ENCODE peak calls at places on chromosomes 16 and 17, in five cellular contexts. One of them, this sample, is unnamed.

GRCh38 chr16:65285128-65286120 is 163.6 kb upstream of the CDH11 start:
- DNase-seq in stomach: no peak
- DNase-seq in endothelial cell of umbilical vein: no peak
- DNase-seq in breast epithelium: no peak
- DNase-seq in adrenal gland: no peak
- DNase-seq in this sample: no peak

GRCh38 chr16:81531415-81531814 is 86.8 kb downstream of the CMIP start:
- DNase-seq in endothelial cell of umbilical vein: no peak
- DNase-seq in stomach: no peak
- DNase-seq in adrenal gland: no peak
- DNase-seq in breast epithelium: peak; percentile 72
- DNase-seq in this sample: no peak

GRCh38 chr17:45809484-45809883 is 25.4 kb downstream of the CRHR1 start:
- DNase-seq in endothelial cell of umbilical vein: no peak
- DNase-seq in breast epithelium: no peak
- DNase-seq in stomach: no peak
- DNase-seq in adrenal gland: no peak
- DNase-seq in this sample: no peak

GRCh38 chr17:17938388-17939107 is 33.7 kb downstream of the TOM1L2 start:
- DNase-seq in endothelial cell of umbilical vein: no peak
- DNase-seq in adrenal gland: peak; percentile 25
- DNase-seq in breast epithelium: no peak
- DNase-seq in stomach: no peak
- DNase-seq in this sample: no peak

GRCh38 chr16:2663553-2664521 is 18.5 kb upstream of the KCTD5 start:
- DNase-seq in adrenal gland: peak; percentile 75
- DNase-seq in stomach: no peak
- DNase-seq in breast epithelium: no peak
- DNase-seq in endothelial cell of umbilical vein: no peak
- DNase-seq in this sample: peak; percentile 65

GRCh38 chr17:682150-682549 is 32.5 kb downstream of the VPS53 start:
- DNase-seq in adrenal gland: no peak
- DNase-seq in stomach: no peak
- DNase-seq in endothelial cell of umbilical vein: no peak
- DNase-seq in breast epithelium: no peak
- DNase-seq in this sample: no peak

GRCh38 chr17:64291268-64291851 is 28.3 kb upstream of the TEX2 start:
- DNase-seq in adrenal gland: no peak
- DNase-seq in endothelial cell of umbilical vein: no peak
- DNase-seq in stomach: no peak
- DNase-seq in breast epithelium: no peak
- DNase-seq in this sample: peak; percentile 32

GRCh38 chr17:48623583-48623982 is 2.6 kb downstream of the HOXB9 start:
- DNase-seq in breast epithelium: no peak
- DNase-seq in endothelial cell of umbilical vein: no peak
- DNase-seq in adrenal gland: no peak
- DNase-seq in stomach: no peak
- DNase-seq in this sample: no peak

GRCh38 chr17:34420254-34420766 is 57.3 kb upstream of the CCL1 start:
- DNase-seq in endothelial cell of umbilical vein: peak; percentile 78
- DNase-seq in stomach: peak; percentile 68
- DNase-seq in adrenal gland: peak; percentile 85
- DNase-seq in breast epithelium: peak; percentile 38
- DNase-seq in this sample: peak; percentile 85

GRCh38 chr16:50808929-50809538 is 67.1 kb downstream of the CYLD start:
- DNase-seq in endothelial cell of umbilical vein: no peak
- DNase-seq in breast epithelium: no peak
- DNase-seq in stomach: no peak
- DNase-seq in adrenal gland: no peak
- DNase-seq in this sample: no peak

GRCh38 chr16:21100447-21100846 is 50.2 kb downstream of the DNAH3 start:
- DNase-seq in breast epithelium: no peak
- DNase-seq in stomach: no peak
- DNase-seq in adrenal gland: no peak
- DNase-seq in endothelial cell of umbilical vein: no peak
- DNase-seq in this sample: no peak

GRCh38 chr16:54945063-54945462 is 14.4 kb downstream of the IRX5 start:
- DNase-seq in adrenal gland: no peak
- DNase-seq in endothelial cell of umbilical vein: no peak
- DNase-seq in stomach: no peak
- DNase-seq in breast epithelium: no peak
- DNase-seq in this sample: no peak

GRCh38 chr16:67396159-67396774 is 3.0 kb upstream of the TPPP3 start:
- DNase-seq in endothelial cell of umbilical vein: peak; percentile 37
- DNase-seq in breast epithelium: peak; percentile 69
- DNase-seq in stomach: peak; percentile 84
- DNase-seq in adrenal gland: peak; percentile 91
- DNase-seq in this sample: peak; percentile 77

GRCh38 chr17:40548491-40548981 is 16.7 kb downstream of the CCR7 start:
- DNase-seq in adrenal gland: no peak
- DNase-seq in stomach: peak; percentile 9
- DNase-seq in endothelial cell of umbilical vein: no peak
- DNase-seq in breast epithelium: peak; percentile 15
- DNase-seq in this sample: no peak

GRCh38 chr17:40526668-40527067 is 25.2 kb upstream of the TNS4 start:
- DNase-seq in stomach: no peak
- DNase-seq in endothelial cell of umbilical vein: no peak
- DNase-seq in breast epithelium: no peak
- DNase-seq in adrenal gland: no peak
- DNase-seq in this sample: peak; percentile 37

GRCh38 chr16:81219151-81219550 is 19.3 kb upstream of the BCO1 start:
- DNase-seq in adrenal gland: no peak
- DNase-seq in breast epithelium: no peak
- DNase-seq in endothelial cell of umbilical vein: no peak
- DNase-seq in stomach: no peak
- DNase-seq in this sample: no peak

GRCh38 chr16:17331991-17332390 is 138.8 kb downstream of the XYLT1 start:
- DNase-seq in breast epithelium: no peak
- DNase-seq in endothelial cell of umbilical vein: no peak
- DNase-seq in stomach: no peak
- DNase-seq in adrenal gland: no peak
- DNase-seq in this sample: no peak

GRCh38 chr16:1794221-1794871 is 841 bp upstream of the IGFALS start:
- DNase-seq in breast epithelium: no peak
- DNase-seq in adrenal gland: no peak
- DNase-seq in stomach: peak; percentile 76
- DNase-seq in endothelial cell of umbilical vein: no peak
- DNase-seq in this sample: no peak

GRCh38 chr17:45019177-45019711 is 32.2 kb downstream of the DCAKD start:
- DNase-seq in stomach: peak; percentile 61
- DNase-seq in endothelial cell of umbilical vein: peak; percentile 26
- DNase-seq in adrenal gland: no peak
- DNase-seq in breast epithelium: no peak
- DNase-seq in this sample: peak; percentile 35

GRCh38 chr17:40556884-40557414 is 8.3 kb downstream of the CCR7 start:
- DNase-seq in breast epithelium: no peak
- DNase-seq in endothelial cell of umbilical vein: peak; percentile 81
- DNase-seq in stomach: peak; percentile 23
- DNase-seq in adrenal gland: peak; percentile 66
- DNase-seq in this sample: no peak

DNA sequence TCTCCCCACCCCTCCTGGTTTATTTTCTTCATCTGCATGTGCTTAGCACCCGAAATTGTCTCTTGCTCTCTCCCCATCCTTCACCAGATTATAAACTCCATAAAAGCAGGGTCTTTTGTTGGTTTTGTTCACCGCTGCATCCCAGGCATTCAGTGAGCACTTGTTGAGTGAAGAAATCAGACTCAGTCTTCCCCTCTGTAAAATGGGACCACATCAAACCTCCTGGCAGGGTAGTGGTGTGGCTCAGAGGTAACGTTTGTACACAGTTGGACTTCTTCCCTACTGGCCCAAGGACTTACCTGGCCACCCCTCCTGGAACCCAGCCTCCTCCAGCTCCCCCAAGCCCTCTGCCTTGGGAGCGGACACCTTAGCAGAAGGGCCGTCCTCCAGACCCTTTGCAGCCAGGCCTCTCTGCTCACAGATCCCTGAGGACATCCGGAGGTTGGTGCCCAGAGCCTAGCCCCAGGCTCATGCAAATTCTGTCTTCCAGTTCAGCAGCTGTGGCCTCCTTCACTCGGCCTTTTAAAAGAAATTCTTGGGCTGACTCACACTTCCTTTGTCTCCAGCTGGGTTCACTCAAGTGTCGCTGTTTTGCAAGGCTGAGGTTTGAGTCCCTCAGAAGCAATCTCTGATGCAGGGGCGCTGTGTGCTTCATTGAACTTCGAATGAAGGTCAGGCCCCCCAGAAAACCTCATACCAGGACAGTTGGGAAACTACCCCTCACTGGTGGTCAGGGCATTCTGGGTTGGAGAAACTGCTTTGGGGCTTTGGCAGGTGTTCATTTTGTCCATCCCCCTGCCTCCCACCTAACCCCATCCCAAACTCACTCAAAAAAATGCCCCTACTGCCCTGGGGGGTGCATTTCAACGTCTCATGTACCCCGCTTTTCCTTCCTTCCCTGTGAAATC is 16.8 kb upstream of the RMI2 start:
- DNase-seq in adrenal gland: peak; percentile 90
- DNase-seq in endothelial cell of umbilical vein: peak; percentile 79
- DNase-seq in stomach: peak; percentile 62
- DNase-seq in breast epithelium: no peak
- DNase-seq in this sample: peak; percentile 81
- TF ChIP-seq POLR2A in adrenal gland: no peak
- TF ChIP-seq POLR2A in endothelial cell of umbilical vein: no peak
- TF ChIP-seq POLR2A in stomach: no peak
- TF ChIP-seq POLR2A in breast epithelium: no peak
- TF ChIP-seq POLR2A in this sample: no peak

GRCh38 chr16:8855051-8855786 is 13.6 kb downstream of the CARHSP1 start:
- DNase-seq in adrenal gland: no peak
- DNase-seq in stomach: no peak
- DNase-seq in endothelial cell of umbilical vein: no peak
- DNase-seq in breast epithelium: no peak
- DNase-seq in this sample: no peak
- TF ChIP-seq CTCF in adrenal gland: no peak
- TF ChIP-seq CTCF in stomach: no peak
- TF ChIP-seq CTCF in endothelial cell of umbilical vein: peak; percentile 14
- TF ChIP-seq CTCF in breast epithelium: no peak
- TF ChIP-seq CTCF in this sample: no peak

GRCh38 chr17:29617125-29617480 is 5.6 kb downstream of the CORO6 start:
- DNase-seq in endothelial cell of umbilical vein: peak; percentile 86
- DNase-seq in stomach: peak; percentile 83
- DNase-seq in adrenal gland: peak; percentile 86
- DNase-seq in breast epithelium: peak; percentile 51
- DNase-seq in this sample: peak; percentile 81

GRCh38 chr17:29616300-29617048 is 6.2 kb downstream of the CORO6 start:
- DNase-seq in adrenal gland: no peak
- DNase-seq in endothelial cell of umbilical vein: no peak
- DNase-seq in breast epithelium: no peak
- DNase-seq in stomach: no peak
- DNase-seq in this sample: no peak

GRCh38 chr17:29614345-29615047 is 8.2 kb downstream of the CORO6 start:
- DNase-seq in breast epithelium: no peak
- DNase-seq in adrenal gland: no peak
- DNase-seq in stomach: no peak
- DNase-seq in endothelial cell of umbilical vein: no peak
- DNase-seq in this sample: no peak

GRCh38 chr17:29615048-29615385 is 7.7 kb downstream of the CORO6 start:
- DNase-seq in endothelial cell of umbilical vein: no peak
- DNase-seq in stomach: no peak
- DNase-seq in breast epithelium: no peak
- DNase-seq in adrenal gland: no peak
- DNase-seq in this sample: no peak

GRCh38 chr17:29615492-29616299 is 7.0 kb downstream of the CORO6 start:
- DNase-seq in stomach: peak; percentile 92
- DNase-seq in breast epithelium: peak; percentile 81
- DNase-seq in endothelial cell of umbilical vein: peak; percentile 87
- DNase-seq in adrenal gland: peak; percentile 90
- DNase-seq in this sample: peak; percentile 91
- TF ChIP-seq POLR2A in stomach: no peak
- TF ChIP-seq POLR2A in breast epithelium: no peak
- TF ChIP-seq POLR2A in endothelial cell of umbilical vein: peak; percentile 75
- TF ChIP-seq POLR2A in adrenal gland: no peak
- TF ChIP-seq POLR2A in this sample: no peak

GRCh38 chr16:56269824-56270684 is 78.8 kb downstream of the GNAO1 start:
- DNase-seq in breast epithelium: no peak
- DNase-seq in endothelial cell of umbilical vein: no peak
- DNase-seq in adrenal gland: peak; percentile 65
- DNase-seq in stomach: no peak
- DNase-seq in this sample: peak; percentile 77
- TF ChIP-seq CTCF in breast epithelium: no peak
- TF ChIP-seq CTCF in endothelial cell of umbilical vein: no peak
- TF ChIP-seq CTCF in adrenal gland: no peak
- TF ChIP-seq CTCF in stomach: no peak
- TF ChIP-seq CTCF in this sample: no peak

DNA sequence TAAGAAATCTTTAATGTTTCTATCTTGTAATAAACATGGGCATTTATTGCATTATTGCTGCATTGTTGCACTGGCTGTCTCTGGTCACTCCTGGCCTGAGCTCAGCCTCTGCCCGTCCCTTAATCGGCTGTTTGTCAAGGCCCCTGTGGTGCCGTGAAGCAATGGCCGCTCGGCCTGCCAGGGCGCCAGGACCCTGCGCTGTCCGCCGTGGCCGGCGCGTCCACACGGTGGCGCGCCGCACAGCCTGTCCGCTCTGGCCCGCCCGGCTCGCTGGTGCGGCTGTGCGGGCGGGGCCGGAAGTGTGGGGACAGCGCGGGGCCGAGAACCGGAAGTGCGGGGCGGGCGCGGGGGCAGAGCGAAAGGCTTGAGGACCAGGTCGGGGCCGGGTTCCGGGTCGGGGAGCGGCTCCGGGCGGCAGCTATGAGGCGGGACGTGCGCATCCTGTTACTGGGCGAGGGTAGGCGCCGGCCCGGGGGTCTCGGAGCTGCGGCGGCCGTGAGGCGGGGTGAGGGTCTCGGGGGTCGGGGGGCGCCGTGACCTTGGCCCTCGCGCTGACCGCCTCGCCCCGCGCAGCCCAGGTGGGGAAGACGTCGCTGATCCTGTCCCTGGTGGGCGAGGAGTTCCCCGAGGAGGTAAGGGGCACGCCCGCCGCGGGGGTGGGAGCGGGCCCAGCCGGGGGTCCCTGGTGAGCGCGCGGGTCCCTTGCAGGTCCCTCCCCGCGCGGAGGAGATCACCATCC is at the start of gene RHOT2:
- DNase-seq in breast epithelium: peak; percentile 91
- DNase-seq in stomach: peak; percentile 95
- DNase-seq in adrenal gland: peak; percentile 96
- DNase-seq in endothelial cell of umbilical vein: peak; percentile 86
- DNase-seq in this sample: peak; percentile 95
- TF ChIP-seq POLR2A in breast epithelium: peak; percentile 57
- TF ChIP-seq POLR2A in stomach: no peak
- TF ChIP-seq POLR2A in adrenal gland: no peak
- TF ChIP-seq POLR2A in endothelial cell of umbilical vein: peak; percentile 79
- TF ChIP-seq POLR2A in this sample: no peak